ENCODE peak calls at places on chromosome 21, in five cellular contexts. E, H, B, L and A are unnamed samples.

GRCh38 chr21:18153063-18153462 is 91.6 kb upstream of the CHODL start:
- DNase-seq in B (no peak), E (no peak), H (no peak), L (no peak), A (no peak)

GRCh38 chr21:46355161-46356004 is 31.4 kb downstream of the PCNT start:
- DNase-seq in L (no peak), H (no peak), B (no peak), E (no peak), A (no peak)

GRCh38 chr21:35603471-35603870 is 456.9 kb downstream of the SETD4 start:
- DNase-seq in B (no peak), L (no peak), H (no peak), E (peak; percentile 52), A (no peak)

GRCh38 chr21:27572681-27573080 is 605.8 kb upstream of the ADAMTS5 start:
- DNase-seq in L (no peak), B (no peak), E (no peak), H (no peak), A (no peak)

GRCh38 chr21:26849428-26850115 is 4.4 kb upstream of the ADAMTS1 start:
- DNase-seq in B (no peak), H (no peak), L (no peak), E (no peak), A (no peak)

GRCh38 chr21:27464643-27465042 is 497.8 kb upstream of the ADAMTS5 start:
- DNase-seq in E (no peak), B (no peak), L (no peak), H (no peak), A (no peak)

GRCh38 chr21:41425954-41426655 is at the start of gene MX1:
- DNase-seq in L (peak; percentile 88), H (peak; percentile 84), E (peak; percentile 56), B (peak; percentile 98), A (peak; percentile 92)

GRCh38 chr21:35563885-35564451 is 496.4 kb downstream of the SETD4 start:
- DNase-seq in B (no peak), E (no peak), H (peak; percentile 74), L (no peak), A (no peak)

GRCh38 chr21:25506887-25507286 is 100.4 kb downstream of the MRPL39 start:
- DNase-seq in L (no peak), B (no peak), E (no peak), H (no peak), A (no peak)

GRCh38 chr21:15549671-15550070 is 180.1 kb upstream of the USP25 start:
- DNase-seq in H (no peak), L (no peak), E (peak; percentile 36), B (no peak), A (no peak)

GRCh38 chr21:35202431-35202830 is 153.3 kb upstream of the RUNX1 start:
- DNase-seq in E (no peak), B (no peak), L (no peak), H (no peak), A (no peak)

GRCh38 chr21:18244721-18245486 is at the start of gene CHODL:
- DNase-seq in H (no peak), E (peak; percentile 41), L (no peak), B (no peak), A (no peak)

GRCh38 chr21:46323227-46323709 is 402 bp downstream of the C21orf58 start:
- DNase-seq in H (peak; percentile 74), B (no peak), E (no peak), L (no peak), A (no peak)

GRCh38 chr21:34936874-34937563 is 112.1 kb downstream of the RUNX1 start:
- DNase-seq in L (no peak), H (no peak), E (no peak), B (no peak), A (no peak)

GRCh38 chr21:29287383-29287782 is 11.3 kb upstream of the BACH1 start:
- DNase-seq in B (no peak), H (no peak), L (no peak), E (no peak), A (no peak)

GRCh38 chr21:39564200-39564599 is 48.5 kb upstream of the B3GALT5 start:
- DNase-seq in H (no peak), L (no peak), E (no peak), B (no peak), A (no peak)

GRCh38 chr21:34613679-34614442 is 1.1 kb downstream of the RCAN1 start:
- DNase-seq in L (peak; percentile 30), H (no peak), E (no peak), B (no peak), A (no peak)

GRCh38 chr21:46637952-46638746 is 2.7 kb downstream of the PRMT2 start:
- DNase-seq in L (no peak), H (no peak), B (no peak), E (no peak), A (no peak)

GRCh38 chr21:27648560-27648959 is 681.7 kb upstream of the ADAMTS5 start:
- DNase-seq in L (no peak), E (no peak), B (no peak), H (no peak), A (no peak)

GRCh38 chr21:43658769-43659135 is 536 bp downstream of the HSF2BP start:
- DNase-seq in E (no peak), L (no peak), H (no peak), B (no peak), A (no peak)

GRCh38 chr21:35225573-35225972 is 176.5 kb upstream of the RUNX1 start:
- DNase-seq in H (no peak), B (no peak), L (no peak), E (no peak), A (no peak)

GRCh38 chr21:27040738-27041137 is 73.8 kb upstream of the ADAMTS5 start:
- DNase-seq in E (no peak), L (no peak), H (no peak), B (no peak), A (no peak)

GRCh38 chr21:16124397-16125130 is 394.8 kb downstream of the USP25 start:
- DNase-seq in B (no peak), E (no peak), H (no peak), L (no peak), A (no peak)

GRCh38 chr21:27735699-27736098 is 768.8 kb upstream of the ADAMTS5 start:
- DNase-seq in E (no peak), B (no peak), L (no peak), H (no peak), A (no peak)

GRCh38 chr21:17585875-17586450 is 26.7 kb downstream of the BTG3 start:
- DNase-seq in H (no peak), B (no peak), E (no peak), L (no peak), A (peak; percentile 23)

GRCh38 chr21:17461582-17461981 is 51.3 kb upstream of the CXADR start:
- DNase-seq in H (no peak), E (no peak), L (no peak), B (no peak), A (no peak)

GRCh38 chr21:27036736-27037301 is 69.9 kb upstream of the ADAMTS5 start:
- DNase-seq in B (no peak), H (no peak), E (no peak), L (no peak), A (no peak)

GRCh38 chr21:29477941-29478340 is 179.2 kb downstream of the BACH1 start:
- DNase-seq in L (no peak), E (no peak), B (no peak), H (no peak), A (no peak)

GRCh38 chr21:43902441-43902840 is 37.4 kb downstream of the AGPAT3 start:
- DNase-seq in H (peak; percentile 38), E (no peak), L (no peak), B (no peak), A (no peak)

GRCh38 chr21:29386803-29387202 is 88.1 kb downstream of the BACH1 start:
- DNase-seq in H (no peak), B (no peak), E (no peak), L (no peak), A (no peak)

GRCh38 chr21:43879348-43880110 is 14.5 kb downstream of the AGPAT3 start:
- DNase-seq in B (peak; percentile 56), E (no peak), L (no peak), H (no peak), A (peak; percentile 12)

GRCh38 chr21:28776251-28776650 is 216.4 kb downstream of the LTN1 start:
- DNase-seq in H (no peak), B (no peak), E (no peak), L (no peak), A (no peak)

DNA sequence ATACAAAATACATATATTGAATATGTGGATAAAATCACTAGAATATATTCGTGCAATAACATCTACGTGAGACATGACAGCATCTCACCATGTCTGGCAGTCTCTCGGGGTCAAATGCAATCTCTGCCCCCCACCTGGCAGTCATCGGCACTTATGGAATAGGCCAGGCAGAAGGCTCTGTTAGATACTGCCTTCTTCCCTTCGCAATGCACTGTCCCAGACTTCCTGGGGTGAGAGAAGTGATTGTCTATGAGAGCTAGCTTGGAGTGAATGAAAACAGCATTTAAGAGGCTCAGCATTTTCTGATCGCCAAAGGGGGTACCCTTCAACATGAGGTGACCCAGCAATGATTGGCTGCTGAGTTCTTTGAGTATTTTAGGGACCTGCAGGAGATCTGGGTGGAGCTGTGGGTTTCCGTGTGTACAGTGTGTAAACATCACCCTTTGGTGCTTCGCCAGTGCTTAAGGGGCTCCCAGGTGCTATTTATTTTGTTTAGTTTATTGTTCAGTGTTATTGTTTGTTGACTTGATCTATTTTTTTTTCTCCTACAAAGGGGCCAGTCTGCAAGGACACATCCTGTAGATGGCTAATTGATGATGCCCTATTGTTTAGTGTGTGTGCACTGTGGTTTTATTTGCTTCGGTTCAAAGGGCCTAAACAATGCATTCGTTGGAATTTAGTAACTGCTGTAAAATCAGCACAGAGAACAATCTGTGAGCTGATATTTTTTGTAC is 10.2 kb downstream of the ERG start:
- DNase-seq in H (no peak), B (no peak), E (no peak), L (no peak), A (no peak)
- TF ChIP-seq CTCF in H (no peak), B (no peak), E (no peak), L (no peak), A (no peak)

GRCh38 chr21:30600787-30601186 is at the start of gene KRTAP22-1:
- DNase-seq in B (no peak), E (no peak), L (no peak), H (no peak), A (no peak)

GRCh38 chr21:30605968-30606367 is 5.1 kb downstream of the KRTAP22-1 start:
- DNase-seq in L (no peak), B (no peak), H (no peak), E (peak; percentile 56), A (no peak)
- TF ChIP-seq CTCF in L (no peak), B (no peak), H (no peak), E (no peak), A (no peak)

GRCh38 chr21:45172408-45172807 is 98.0 kb downstream of the ADARB1 start:
- DNase-seq in E (no peak), L (no peak), B (no peak), H (no peak), A (no peak)
- TF ChIP-seq CTCF in E (no peak), L (no peak), B (no peak), H (no peak), A (no peak)

DNA sequence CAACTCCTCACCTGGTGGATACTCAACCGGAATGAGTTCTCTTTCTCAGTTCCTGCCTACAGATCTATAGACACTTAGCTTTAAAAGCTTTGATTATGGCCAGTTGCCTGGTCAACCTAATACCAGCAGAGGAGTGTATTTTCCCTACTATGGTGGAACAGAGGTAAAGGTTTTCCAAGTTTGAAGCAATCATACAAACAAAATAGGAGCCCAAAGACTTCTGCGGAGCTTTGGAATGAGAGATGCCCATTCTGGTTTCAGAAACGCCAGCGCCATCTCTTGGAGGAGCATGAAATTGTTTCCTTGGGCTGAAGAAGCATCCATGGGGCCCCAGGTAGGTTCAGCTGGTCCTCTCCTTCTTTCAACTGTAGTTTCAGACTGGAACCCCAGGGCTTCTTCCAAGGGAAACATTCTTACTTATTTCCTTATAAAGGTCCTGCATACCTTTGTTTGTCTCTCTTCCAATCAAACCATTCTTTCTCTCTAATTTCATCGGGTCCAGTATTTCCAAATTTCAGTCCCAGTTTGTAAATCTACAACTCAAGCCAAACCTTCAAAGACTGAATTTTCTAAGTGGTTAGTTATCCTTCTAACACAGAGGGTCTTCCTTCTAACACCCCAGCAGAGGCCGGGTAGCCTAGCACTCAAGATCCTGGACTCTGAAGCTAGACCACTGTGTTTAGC is 95.9 kb downstream of the KCNJ15 start:
- DNase-seq in E (peak; percentile 66), H (no peak), B (no peak), L (no peak), A (peak; percentile 63)
- TF ChIP-seq CTCF in E (peak; percentile 87), H (no peak), B (peak; percentile 51), L (no peak), A (peak; percentile 65)